ENCODE peak calls at places on chromosome 3, in nine cellular contexts. P is astrocyte of the spinal cord, I is heart right ventricle, T is GM13977, F is upper lobe of right lung, Y is tibial artery, M is BJ, H is astrocyte of the cerebellum, O is WTC11. C is an unnamed sample.

GRCh38 chr3:56801597-56802410 is at the start of gene ARHGEF3:
- DNase-seq in P (peak), F (peak), T (peak), I (peak), O (peak), M (no peak), H (no peak), Y (peak), C (no peak)

GRCh38 chr3:115469649-115470048 is 153.7 kb upstream of the GAP43 start:
- DNase-seq in I (no peak), P (no peak), Y (no peak), O (no peak), H (no peak), T (no peak), F (no peak), M (peak), C (no peak)

GRCh38 chr3:152298393-152299242 is 29.9 kb downstream of the MBNL1 start:
- DNase-seq in P (peak), I (peak), M (peak), H (peak), Y (peak), T (peak), O (no peak), F (peak), C (peak)

GRCh38 chr3:136196064-136196400 is at the start of gene MSL2:
- DNase-seq in T (no peak), O (no peak), P (no peak), F (no peak), H (no peak), I (no peak), Y (no peak), M (no peak), C (peak)

GRCh38 chr3:53030864-53031445 is 14.9 kb downstream of the SFMBT1 start:
- DNase-seq in P (no peak), M (no peak), Y (no peak), H (no peak), O (peak), T (peak), F (no peak), I (no peak), C (no peak)

GRCh38 chr3:168878655-168879054 is 782.9 kb upstream of the GOLIM4 start:
- DNase-seq in I (no peak), Y (no peak), O (no peak), F (no peak), M (no peak), H (no peak), T (no peak), P (peak), C (no peak)

GRCh38 chr3:30488070-30488756 is 118.2 kb upstream of the TGFBR2 start:
- DNase-seq in Y (no peak), F (no peak), I (no peak), P (no peak), T (no peak), M (no peak), O (no peak), H (no peak), C (no peak)

GRCh38 chr3:47103619-47104018 is 60.3 kb downstream of the SETD2 start:
- DNase-seq in Y (no peak), P (no peak), O (no peak), H (no peak), F (no peak), T (no peak), I (no peak), M (no peak), C (no peak)

GRCh38 chr3:80355144-80355543 is 587.3 kb upstream of the ROBO1 start:
- DNase-seq in M (no peak), F (no peak), I (no peak), P (no peak), Y (no peak), H (no peak), O (no peak), T (no peak), C (no peak)

GRCh38 chr3:37800022-37800493 is 61.6 kb upstream of the CTDSPL start:
- DNase-seq in Y (no peak), M (no peak), I (no peak), P (no peak), T (no peak), F (no peak), O (no peak), H (no peak), C (no peak)

GRCh38 chr3:153173758-153174516 is 11.9 kb downstream of the RAP2B start:
- DNase-seq in F (no peak), P (peak), I (no peak), Y (no peak), M (no peak), T (no peak), O (peak), H (no peak), C (no peak)

GRCh38 chr3:161415506-161416231 is 44.4 kb upstream of the SPTSSB start:
- DNase-seq in T (no peak), P (peak), F (no peak), H (peak), M (peak), I (peak), O (no peak), Y (peak), C (peak)

GRCh38 chr3:63135362-63135761 is 142.7 kb upstream of the SYNPR start:
- DNase-seq in H (no peak), F (no peak), I (no peak), M (no peak), O (no peak), Y (no peak), T (no peak), P (no peak), C (no peak)

GRCh38 chr3:71585891-71586809 is 2.6 kb upstream of the FOXP1 start:
- DNase-seq in M (no peak), O (no peak), H (no peak), T (peak), F (no peak), P (peak), I (peak), Y (no peak), C (no peak)

GRCh38 chr3:107661447-107662108 is 138.8 kb downstream of the BBX start:
- DNase-seq in H (no peak), F (no peak), O (no peak), I (no peak), Y (no peak), M (no peak), T (no peak), P (peak), C (no peak)

GRCh38 chr3:3893590-3893989 is 94.4 kb downstream of the LRRN1 start:
- DNase-seq in I (no peak), F (no peak), P (no peak), T (no peak), M (no peak), H (no peak), O (no peak), Y (no peak), C (no peak)

GRCh38 chr3:183381179-183381578 is 47.2 kb downstream of the MCF2L2 start:
- DNase-seq in P (peak), F (no peak), M (no peak), O (no peak), T (no peak), I (no peak), Y (no peak), H (no peak), C (peak)

GRCh38 chr3:172647823-172648222 is 63.0 kb downstream of the NCEH1 start:
- DNase-seq in P (no peak), I (no peak), T (no peak), M (no peak), O (no peak), Y (no peak), F (no peak), H (no peak), C (no peak)

GRCh38 chr3:32222950-32223349 is 15.5 kb upstream of the CMTM8 start:
- DNase-seq in F (no peak), I (no peak), H (no peak), T (no peak), O (no peak), Y (no peak), P (no peak), M (no peak), C (no peak)

GRCh38 chr3:24088782-24089181 is 143.7 kb downstream of the NR1D2 start:
- DNase-seq in I (no peak), M (no peak), T (peak), P (peak), Y (no peak), O (no peak), F (no peak), H (no peak), C (no peak)

GRCh38 chr3:67601919-67602608 is 52.3 kb downstream of the SUCLG2 start:
- DNase-seq in H (peak), T (no peak), M (no peak), F (no peak), I (no peak), O (no peak), Y (no peak), P (peak), C (no peak)

GRCh38 chr3:195416795-195417194 is 26.0 kb downstream of the ACAP2 start:
- DNase-seq in Y (no peak), O (no peak), M (no peak), I (no peak), T (no peak), P (no peak), F (no peak), H (no peak), C (no peak)

GRCh38 chr3:165770781-165771180 is 66.4 kb downstream of the BCHE start:
- DNase-seq in F (no peak), M (no peak), H (peak), O (no peak), P (peak), Y (no peak), I (no peak), T (no peak), C (no peak)

GRCh38 chr3:177282028-177282655 is 84.9 kb upstream of the TBL1XR1 start:
- DNase-seq in I (no peak), T (no peak), O (no peak), M (no peak), F (no peak), Y (no peak), H (no peak), P (no peak), C (no peak)

GRCh38 chr3:161793194-161793825 is 296.7 kb downstream of the OTOL1 start:
- DNase-seq in P (no peak), H (no peak), Y (no peak), T (no peak), I (no peak), F (no peak), O (no peak), M (no peak), C (no peak)

GRCh38 chr3:11384074-11384473 is 111.9 kb downstream of the ATG7 start:
- DNase-seq in F (no peak), H (no peak), I (no peak), T (no peak), Y (no peak), O (no peak), P (no peak), M (no peak), C (no peak)

GRCh38 chr3:107574650-107575049 is 51.9 kb downstream of the BBX start:
- DNase-seq in O (no peak), P (peak), F (no peak), M (no peak), T (peak), I (peak), H (peak), Y (no peak), C (no peak)

GRCh38 chr3:25945836-25946235 is 155.9 kb downstream of the OXSM start:
- DNase-seq in Y (no peak), H (no peak), O (no peak), F (no peak), T (no peak), M (no peak), P (no peak), I (no peak), C (no peak)

GRCh38 chr3:97576221-97576620 is 188.3 kb upstream of the ARL6 start:
- DNase-seq in M (no peak), H (no peak), P (no peak), F (no peak), T (no peak), O (no peak), Y (no peak), I (no peak), C (no peak)

GRCh38 chr3:164418426-164418825 is 659.9 kb downstream of the SI start:
- DNase-seq in F (no peak), T (no peak), O (no peak), M (no peak), Y (no peak), H (no peak), I (no peak), P (peak), C (no peak)

GRCh38 chr3:30241721-30242120 is 364.7 kb upstream of the TGFBR2 start:
- DNase-seq in H (no peak), F (no peak), Y (no peak), M (no peak), P (no peak), O (no peak), I (no peak), T (no peak), C (no peak)

GRCh38 chr3:148079370-148079769 is 618.3 kb upstream of the AGTR1 start:
- DNase-seq in O (no peak), M (no peak), I (no peak), T (no peak), F (no peak), H (no peak), Y (peak), P (peak), C (no peak)

GRCh38 chr3:52684184-52684583 is 1.5 kb downstream of the PBRM1 start:
- DNase-seq in F (no peak), H (no peak), T (no peak), Y (no peak), P (no peak), I (no peak), O (no peak), M (no peak), C (no peak)

GRCh38 chr3:127141921-127142730 is 50.8 kb upstream of the PRR23E start:
- DNase-seq in F (no peak), Y (no peak), I (no peak), H (no peak), M (no peak), T (no peak), O (no peak), P (no peak), C (no peak)

GRCh38 chr3:187713504-187713903 is 11.1 kb upstream of the RTP2 start:
- DNase-seq in F (no peak), O (no peak), P (no peak), I (peak), T (no peak), M (no peak), Y (no peak), H (no peak), C (no peak)

GRCh38 chr3:181358060-181358459 is 353.7 kb upstream of the SOX2 start:
- DNase-seq in H (no peak), Y (no peak), T (no peak), O (no peak), I (no peak), P (no peak), M (no peak), F (no peak), C (no peak)

GRCh38 chr3:157920804-157921203 is 185.4 kb downstream of the SHOX2 start:
- DNase-seq in M (no peak), T (no peak), I (no peak), F (no peak), Y (no peak), P (no peak), H (no peak), O (no peak), C (no peak)

GRCh38 chr3:190586631-190587000 is 72.7 kb downstream of the IL1RAP start:
- DNase-seq in H (no peak), Y (no peak), F (no peak), O (no peak), P (peak), M (no peak), I (no peak), T (no peak), C (no peak)

DNA sequence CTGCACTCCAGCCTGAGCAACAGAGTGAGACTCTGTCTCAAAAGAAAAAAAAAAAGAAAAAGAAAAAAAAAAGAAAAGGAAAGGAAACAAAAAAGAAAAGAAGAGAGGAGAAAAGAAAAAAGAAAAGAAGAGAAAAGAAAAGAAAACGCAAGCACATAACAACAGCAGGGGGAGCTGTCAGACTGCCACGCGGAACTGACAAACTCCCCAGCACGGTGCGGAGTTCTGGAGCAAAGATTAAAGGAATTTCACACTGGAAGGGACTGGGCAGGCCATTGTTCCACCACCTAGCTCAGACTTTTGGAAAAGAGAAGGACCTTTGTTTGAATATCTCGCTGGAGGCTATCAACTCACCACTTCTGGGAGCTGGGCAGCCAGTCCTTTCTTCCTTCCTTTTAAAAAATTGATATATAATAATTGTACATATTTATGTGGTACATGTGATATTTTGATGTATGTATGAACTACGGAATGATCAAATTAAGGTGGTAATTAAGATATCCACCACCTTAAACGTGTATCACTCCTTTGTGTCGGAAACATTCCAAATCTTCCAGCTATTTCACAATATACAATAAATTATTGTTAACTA is 40.5 kb downstream of the DPPA2 start:
- DNase-seq in H (peak), P (peak), T (no peak), F (no peak), M (no peak), O (peak), Y (no peak), I (peak), C (peak)
- TF ChIP-seq CTCF in H (peak), P (peak), T (peak), F (peak), M (peak), O (peak), Y (peak), I (peak), C (peak)

DNA sequence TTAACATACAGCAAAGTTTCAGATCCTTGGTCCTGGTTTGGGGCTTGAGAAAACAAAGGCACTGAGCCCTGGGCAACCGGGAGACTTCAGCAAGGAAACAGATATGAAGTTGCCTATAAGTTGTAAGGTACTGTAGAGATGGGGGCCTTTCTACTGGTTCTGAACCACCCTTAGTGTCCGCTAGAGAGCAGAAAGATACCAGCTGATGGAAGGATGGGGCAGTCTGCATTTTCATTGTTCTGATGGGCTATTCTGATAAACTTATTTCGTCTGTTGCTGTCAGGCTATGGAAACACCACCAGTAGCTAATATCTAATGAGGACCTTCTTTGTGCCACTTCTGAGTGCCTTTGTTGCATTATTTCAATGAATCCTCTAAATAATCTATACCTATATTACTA is 38.7 kb downstream of the FGD5 start:
- DNase-seq in P (no peak), M (no peak), O (no peak), F (no peak), T (no peak), Y (no peak), H (no peak), I (no peak), C (no peak)
- TF ChIP-seq CTCF in P (no peak), M (no peak), O (no peak), F (no peak), T (no peak), Y (no peak), H (no peak), I (no peak), C (no peak)

GRCh38 chr3:74850381-74850780 is 235.9 kb upstream of the CNTN3 start:
- DNase-seq in Y (no peak), F (no peak), T (no peak), H (no peak), I (no peak), P (no peak), M (no peak), O (no peak), C (no peak)
- TF ChIP-seq CTCF in Y (no peak), F (no peak), T (no peak), H (no peak), I (no peak), P (no peak), M (no peak), O (no peak), C (no peak)

GRCh38 chr3:112640333-112640863 is 545 bp downstream of the CCDC80 start:
- DNase-seq in P (peak), F (no peak), I (no peak), T (no peak), O (no peak), M (peak), H (peak), Y (peak), C (no peak)

GRCh38 chr3:112644453-112644852 is 3.5 kb upstream of the CCDC80 start:
- DNase-seq in P (no peak), F (no peak), T (no peak), O (no peak), H (no peak), I (no peak), Y (no peak), M (no peak), C (no peak)

GRCh38 chr3:112640864-112641751 is at the start of gene CCDC80:
- DNase-seq in H (peak), M (peak), F (no peak), T (no peak), O (no peak), I (no peak), P (peak), Y (peak), C (no peak)

GRCh38 chr3:112643621-112644236 is 2.8 kb upstream of the CCDC80 start:
- DNase-seq in T (no peak), I (no peak), Y (no peak), O (no peak), F (no peak), H (no peak), M (no peak), P (no peak), C (no peak)

GRCh38 chr3:112642912-112643506 is 2.1 kb upstream of the CCDC80 start:
- DNase-seq in H (peak), O (peak), M (no peak), Y (peak), P (peak), T (peak), I (peak), F (peak), C (no peak)
- TF ChIP-seq CTCF in H (peak), O (peak), M (peak), Y (peak), P (peak), T (peak), I (peak), F (peak), C (peak)

DNA sequence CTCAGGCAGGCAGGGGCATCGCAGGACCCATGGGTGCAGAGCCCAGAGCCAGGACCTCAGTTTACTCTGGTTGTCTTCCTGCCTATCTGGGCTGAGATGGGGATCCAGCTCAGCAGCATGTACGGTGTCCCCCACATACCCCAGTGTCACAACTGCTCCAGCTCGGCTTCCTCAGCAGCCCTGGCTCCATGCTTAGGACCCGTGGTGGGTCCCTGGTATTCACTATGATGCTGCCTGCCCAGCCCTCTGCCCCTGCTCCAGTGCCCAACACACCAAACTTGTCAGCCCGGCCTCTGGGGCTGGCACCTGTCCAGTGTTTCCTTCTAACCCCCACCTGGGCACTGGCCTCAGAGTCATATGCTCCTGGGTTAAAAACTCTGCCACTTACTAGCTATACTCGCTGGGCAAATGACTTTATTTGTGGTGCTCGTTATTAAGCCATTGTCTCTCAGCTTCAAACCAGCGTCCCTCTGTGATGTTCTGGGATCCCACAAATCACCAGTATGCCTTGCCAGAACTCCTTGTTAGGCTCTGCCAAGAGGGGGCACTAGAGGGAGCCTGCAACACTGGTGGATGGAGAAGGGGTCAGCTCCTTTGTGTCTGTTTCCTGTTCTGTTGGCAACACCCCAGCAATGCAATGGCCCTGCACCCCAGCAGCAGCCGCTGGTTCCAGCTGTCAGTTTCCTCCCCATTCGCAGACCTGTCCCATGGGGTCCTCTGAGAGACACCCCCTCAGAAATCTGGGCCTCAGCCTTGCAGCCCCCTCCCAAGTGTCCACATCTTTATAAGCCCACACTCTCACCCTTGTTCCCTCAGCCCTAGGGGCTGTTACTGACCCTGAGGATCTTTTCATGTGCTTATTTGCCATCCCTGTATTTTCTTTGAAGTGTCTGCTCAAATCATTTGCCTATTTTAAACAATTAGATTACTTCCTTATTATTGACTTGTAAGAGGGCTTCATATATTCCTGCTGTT is 24.1 kb upstream of the MRPS22 start:
- DNase-seq in P (no peak), O (peak), H (no peak), Y (no peak), I (no peak), M (no peak), T (no peak), F (no peak), C (no peak)
- TF ChIP-seq CTCF in P (peak), O (no peak), H (peak), Y (no peak), I (peak), M (peak), T (peak), F (no peak), C (peak)

GRCh38 chr3:197378987-197379718 is 80.7 kb upstream of the DLG1 start:
- DNase-seq in F (no peak), H (no peak), Y (no peak), P (no peak), O (no peak), T (no peak), I (no peak), M (no peak), C (no peak)
- TF ChIP-seq CTCF in F (no peak), H (no peak), Y (no peak), P (no peak), O (no peak), T (no peak), I (no peak), M (no peak), C (no peak)

C was measured in AG09319.